ENCODE peak calls at places on chromosomes 4 and X, in seven cellular contexts. W is mesenchymal stem cell, H is IMR-90, B is mesendoderm, V is H9, T is trophoblast cell, P is H1. G is an unnamed sample.

GRCh38 chr4:7429069-7429416 is 5.7 kb downstream of the PSAPL1 start:
- DNase-seq in B (no peak), V (no peak), T (no peak), H (no peak), W (no peak), P (no peak), G (no peak)

GRCh38 chr4:173935622-173936405 is 347.7 kb downstream of the FBXO8 start:
- DNase-seq in B (peak; percentile 54), V (no peak), H (peak; percentile 72), T (no peak), P (no peak), W (peak; percentile 72), G (no peak)

GRCh38 chr4:53714377-53715140 is 123.3 kb upstream of the LNX1 start:
- DNase-seq in B (no peak), V (no peak), T (no peak), W (no peak), H (peak; percentile 74), P (no peak), G (no peak)

GRCh38 chrX:7131621-7132020 is 15.9 kb upstream of the STS start:
- DNase-seq in T (no peak), W (no peak), V (no peak), H (no peak), P (no peak), B (no peak), G (no peak)

GRCh38 chr4:139146926-139147547 is 30.0 kb downstream of the ELF2 start:
- DNase-seq in P (no peak), H (no peak), B (no peak), V (no peak), T (no peak), W (no peak), G (no peak)

GRCh38 chr4:182975806-182976205 is 58.6 kb upstream of the DCTD start:
- DNase-seq in P (no peak), B (no peak), H (peak; percentile 90), V (no peak), W (peak; percentile 93), T (no peak), G (no peak)

GRCh38 chr4:54783402-54784110 is 125.8 kb downstream of the KIT start:
- DNase-seq in W (peak; percentile 19), V (no peak), P (no peak), B (no peak), H (no peak), T (peak; percentile 6), G (no peak)

GRCh38 chr4:104976258-104976657 is 170.4 kb upstream of the TET2 start:
- DNase-seq in V (no peak), B (no peak), P (no peak), H (no peak), W (no peak), T (no peak), G (no peak)

GRCh38 chr4:152188801-152189200 is 347.1 kb downstream of the FBXW7 start:
- DNase-seq in P (no peak), W (no peak), T (no peak), H (no peak), V (no peak), B (no peak), G (no peak)

GRCh38 chr4:81003549-81004240 is 26.8 kb upstream of the BMP3 start:
- DNase-seq in T (no peak), H (no peak), W (no peak), V (no peak), P (no peak), B (peak; percentile 51), G (no peak)

GRCh38 chrX:42869659-42870476 is 91.9 kb upstream of the PPP1R2C start:
- DNase-seq in P (no peak), W (no peak), B (no peak), H (no peak), V (no peak), T (no peak), G (no peak)

GRCh38 chr4:119240568-119240967 is 28.1 kb downstream of the USP53 start:
- DNase-seq in V (no peak), B (no peak), T (no peak), P (no peak), H (no peak), W (no peak), G (no peak)

GRCh38 chr4:119243868-119244267 is 31.4 kb downstream of the USP53 start:
- DNase-seq in B (no peak), P (no peak), V (no peak), W (no peak), H (no peak), T (no peak), G (no peak)

GRCh38 chr4:119240128-119240527 is 27.6 kb downstream of the USP53 start:
- DNase-seq in P (no peak), W (no peak), H (no peak), B (peak; percentile 25), T (no peak), V (no peak), G (no peak)

GRCh38 chr4:119244344-119244743 is 31.8 kb downstream of the USP53 start:
- DNase-seq in P (no peak), B (no peak), H (no peak), W (no peak), V (no peak), T (no peak), G (no peak)

DNA sequence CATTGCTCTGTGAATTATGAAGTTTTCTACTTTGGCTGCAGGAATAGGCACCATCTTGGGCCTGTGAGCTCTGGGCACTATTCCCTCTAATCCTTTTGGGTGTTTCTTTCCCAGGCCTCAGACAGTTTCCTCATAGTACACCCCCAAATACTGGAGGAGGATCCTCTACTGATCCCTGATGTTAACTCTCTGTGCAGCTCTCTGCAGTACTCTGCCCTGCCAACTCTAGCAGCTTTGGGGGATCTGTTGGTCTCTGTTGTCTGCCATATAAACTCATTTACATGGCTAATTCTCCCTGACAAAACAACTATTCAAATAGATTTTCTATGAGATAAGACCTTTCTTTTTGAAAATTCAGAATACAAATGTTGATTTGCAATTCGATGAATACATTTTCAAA is 29.9 kb downstream of the USP53 start:
- DNase-seq in V (no peak), P (no peak), B (no peak), W (no peak), T (no peak), H (no peak), G (no peak)
- H3K4ac ChIP-seq in V (no peak overlapping the region), P (no peak overlapping the region), B (no peak overlapping the region), W (no peak overlapping the region), T (no peak overlapping the region), H (no peak overlapping the region), G (no peak overlapping the region)

GRCh38 chr4:113157086-113157857 is 107.8 kb downstream of the ANK2 start:
- DNase-seq in V (no peak), T (no peak), P (no peak), B (peak; percentile 92), H (no peak), W (no peak), G (no peak)
- H3K4ac ChIP-seq in V (no peak overlapping the region), T (no peak overlapping the region), P (no peak overlapping the region), B (no peak overlapping the region), H (no peak overlapping the region), W (no peak overlapping the region), G (no peak overlapping the region)

GRCh38 chrX:150663061-150663460 is 30.1 kb upstream of the MTMR1 start:
- DNase-seq in B (no peak), W (no peak), H (no peak), P (no peak), V (no peak), T (no peak), G (no peak)
- H3K4ac ChIP-seq in B (no peak overlapping the region), W (no peak overlapping the region), H (no peak overlapping the region), P (no peak overlapping the region), V (no peak overlapping the region), T (no peak overlapping the region), G (no peak overlapping the region)

DNA sequence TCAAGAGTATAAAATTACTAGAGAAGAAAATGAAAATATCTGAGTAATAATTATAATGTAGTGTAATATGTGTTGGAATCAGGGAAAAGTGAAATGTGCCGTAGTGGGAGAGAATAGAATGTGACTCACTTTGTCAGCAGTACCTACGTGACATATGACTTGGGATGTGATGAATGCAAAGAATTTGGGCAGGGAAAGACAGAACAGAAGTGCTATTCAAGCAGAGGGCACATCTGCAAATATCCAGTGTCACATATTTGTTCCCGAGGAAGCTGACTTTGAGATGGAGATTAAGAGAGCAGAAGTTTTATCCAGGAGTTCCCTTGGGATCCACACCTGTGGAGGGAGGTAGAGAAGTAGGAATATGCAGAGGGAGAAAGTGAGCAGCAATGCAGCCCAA is 69.3 kb upstream of the HS3ST1 start:
- DNase-seq in P (no peak), B (peak; percentile 69), W (no peak), V (no peak), T (peak; percentile 41), H (no peak), G (no peak)
- H3K4ac ChIP-seq in P (no peak overlapping the region), B (no peak overlapping the region), W (no peak overlapping the region), V (no peak overlapping the region), T (no peak overlapping the region), H (no peak overlapping the region), G (no peak overlapping the region)

DNA sequence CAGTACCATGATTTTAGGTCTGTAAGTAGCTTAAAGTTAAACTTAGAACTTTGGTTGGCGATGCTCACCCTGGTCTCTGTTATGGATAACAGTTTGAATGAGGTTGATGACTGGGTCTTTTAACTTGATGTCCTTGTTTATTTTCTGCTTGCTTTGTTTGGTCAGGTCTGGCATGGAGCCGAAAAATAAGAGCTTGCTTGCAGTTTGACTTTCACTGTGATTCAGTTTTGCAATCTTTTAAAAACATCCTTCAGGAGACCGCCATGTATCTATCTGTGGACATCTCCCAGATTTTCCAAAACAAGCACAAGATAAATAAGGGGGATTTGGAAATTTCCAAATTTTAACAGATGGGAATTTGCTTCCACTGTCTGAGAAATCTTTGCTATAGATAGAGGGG is 246.7 kb downstream of the PALLD start:
- DNase-seq in H (peak; percentile 85), V (no peak), W (peak; percentile 89), T (no peak), P (no peak), B (no peak), G (no peak)
- H3K4ac ChIP-seq in H (no peak overlapping the region), V (no peak overlapping the region), W (peak overlapping the region; percentile 56), T (no peak overlapping the region), P (no peak overlapping the region), B (no peak overlapping the region), G (no peak overlapping the region)

GRCh38 chrX:50049228-50049627 is 126.8 kb downstream of the CLCN5 start:
- DNase-seq in W (no peak), V (no peak), H (no peak), T (no peak), P (no peak), B (no peak), G (no peak)
- H3K4ac ChIP-seq in W (no peak overlapping the region), V (no peak overlapping the region), H (no peak overlapping the region), T (no peak overlapping the region), P (no peak overlapping the region), B (no peak overlapping the region), G (no peak overlapping the region)

GRCh38 chrX:21883258-21883657 is 27.5 kb downstream of the YY2 start:
- DNase-seq in V (no peak), T (no peak), H (no peak), P (no peak), B (no peak), W (peak; percentile 11), G (no peak)

GRCh38 chrX:21885568-21885967 is 29.8 kb downstream of the YY2 start:
- DNase-seq in P (no peak), T (no peak), W (peak; percentile 36), B (peak; percentile 19), H (peak; percentile 47), V (no peak), G (peak; percentile 21)

GRCh38 chrX:21881881-21882574 is 26.2 kb downstream of the YY2 start:
- DNase-seq in T (no peak), B (no peak), H (no peak), P (no peak), V (no peak), W (no peak), G (no peak)
- H3K4ac ChIP-seq in T (no peak overlapping the region), B (no peak overlapping the region), H (no peak overlapping the region), P (no peak overlapping the region), V (no peak overlapping the region), W (no peak overlapping the region), G (no peak overlapping the region)

G was measured in neuronal stem cell.